ENCODE peak calls at places on chromosomes 3 and 15, in seven cellular contexts. One of them, this sample, is unnamed.

GRCh38 chr3:128399221-128399915 is 67.3 kb downstream of the DNAJB8 start:
- DNase-seq in A549: no peak
- DNase-seq in endothelial cell of umbilical vein: no peak
- DNase-seq in right lobe of liver: no peak
- DNase-seq in upper lobe of left lung: no peak
- DNase-seq in thyroid gland: no peak
- DNase-seq in breast epithelium: no peak
- DNase-seq in this sample: no peak

GRCh38 chr15:76898102-76898501 is 7.0 kb downstream of the SCAPER start:
- DNase-seq in A549: no peak
- DNase-seq in endothelial cell of umbilical vein: no peak
- DNase-seq in right lobe of liver: no peak
- DNase-seq in upper lobe of left lung: no peak
- DNase-seq in thyroid gland: no peak
- DNase-seq in breast epithelium: no peak
- DNase-seq in this sample: no peak

GRCh38 chr3:59899068-59899467 is 849.2 kb upstream of the CFAP20DC start:
- DNase-seq in A549: no peak
- DNase-seq in endothelial cell of umbilical vein: no peak
- DNase-seq in right lobe of liver: no peak
- DNase-seq in upper lobe of left lung: no peak
- DNase-seq in thyroid gland: no peak
- DNase-seq in breast epithelium: no peak
- DNase-seq in this sample: no peak

GRCh38 chr3:140736863-140737460 is 59.1 kb downstream of the TRIM42 start:
- DNase-seq in A549: peak; percentile 1
- DNase-seq in endothelial cell of umbilical vein: peak; percentile 34
- DNase-seq in right lobe of liver: peak; percentile 47
- DNase-seq in upper lobe of left lung: peak; percentile 25
- DNase-seq in thyroid gland: peak; percentile 61
- DNase-seq in breast epithelium: no peak
- DNase-seq in this sample: peak; percentile 30

GRCh38 chr3:128071771-128072453 is 19.7 kb downstream of the SEC61A1 start:
- DNase-seq in A549: no peak
- DNase-seq in endothelial cell of umbilical vein: no peak
- DNase-seq in right lobe of liver: no peak
- DNase-seq in upper lobe of left lung: no peak
- DNase-seq in thyroid gland: no peak
- DNase-seq in breast epithelium: no peak
- DNase-seq in this sample: no peak

GRCh38 chr3:196585044-196585757 is 16.7 kb downstream of the FBXO45 start:
- DNase-seq in A549: no peak
- DNase-seq in endothelial cell of umbilical vein: no peak
- DNase-seq in right lobe of liver: no peak
- DNase-seq in upper lobe of left lung: no peak
- DNase-seq in thyroid gland: no peak
- DNase-seq in breast epithelium: no peak
- DNase-seq in this sample: no peak

GRCh38 chr3:134419214-134419965 is 45.1 kb upstream of the AMOTL2 start:
- DNase-seq in A549: no peak
- DNase-seq in endothelial cell of umbilical vein: no peak
- DNase-seq in right lobe of liver: no peak
- DNase-seq in upper lobe of left lung: no peak
- DNase-seq in thyroid gland: peak; percentile 45
- DNase-seq in breast epithelium: no peak
- DNase-seq in this sample: no peak

GRCh38 chr3:139764069-139764905 is 86.5 kb upstream of the NMNAT3 start:
- DNase-seq in A549: no peak
- DNase-seq in endothelial cell of umbilical vein: no peak
- DNase-seq in right lobe of liver: no peak
- DNase-seq in upper lobe of left lung: no peak
- DNase-seq in thyroid gland: no peak
- DNase-seq in breast epithelium: no peak
- DNase-seq in this sample: no peak

GRCh38 chr3:177642482-177643163 is 445.3 kb upstream of the TBL1XR1 start:
- DNase-seq in A549: no peak
- DNase-seq in endothelial cell of umbilical vein: no peak
- DNase-seq in right lobe of liver: no peak
- DNase-seq in upper lobe of left lung: no peak
- DNase-seq in thyroid gland: peak; percentile 73
- DNase-seq in breast epithelium: no peak
- DNase-seq in this sample: no peak
- TF ChIP-seq POLR2A in A549: no peak
- TF ChIP-seq POLR2A in endothelial cell of umbilical vein: no peak
- TF ChIP-seq POLR2A in right lobe of liver: no peak
- TF ChIP-seq POLR2A in upper lobe of left lung: no peak
- TF ChIP-seq POLR2A in thyroid gland: peak; percentile 9
- TF ChIP-seq POLR2A in breast epithelium: no peak
- TF ChIP-seq POLR2A in this sample: no peak

GRCh38 chr3:120147072-120147871 is 53.0 kb upstream of the GSK3B start:
- DNase-seq in A549: no peak
- DNase-seq in endothelial cell of umbilical vein: peak; percentile 25
- DNase-seq in right lobe of liver: no peak
- DNase-seq in upper lobe of left lung: peak; percentile 61
- DNase-seq in thyroid gland: no peak
- DNase-seq in breast epithelium: no peak
- DNase-seq in this sample: no peak
- H3K27ac ChIP-seq in A549: peak overlapping the region; percentile 33
- H3K27ac ChIP-seq in endothelial cell of umbilical vein: no peak overlapping the region
- H3K27ac ChIP-seq in right lobe of liver: no peak overlapping the region
- H3K27ac ChIP-seq in upper lobe of left lung: peak overlapping the region; percentile 79
- H3K27ac ChIP-seq in thyroid gland: no peak overlapping the region
- H3K27ac ChIP-seq in breast epithelium: peak overlapping the region; percentile 77
- H3K27ac ChIP-seq in this sample: no peak overlapping the region

DNA sequence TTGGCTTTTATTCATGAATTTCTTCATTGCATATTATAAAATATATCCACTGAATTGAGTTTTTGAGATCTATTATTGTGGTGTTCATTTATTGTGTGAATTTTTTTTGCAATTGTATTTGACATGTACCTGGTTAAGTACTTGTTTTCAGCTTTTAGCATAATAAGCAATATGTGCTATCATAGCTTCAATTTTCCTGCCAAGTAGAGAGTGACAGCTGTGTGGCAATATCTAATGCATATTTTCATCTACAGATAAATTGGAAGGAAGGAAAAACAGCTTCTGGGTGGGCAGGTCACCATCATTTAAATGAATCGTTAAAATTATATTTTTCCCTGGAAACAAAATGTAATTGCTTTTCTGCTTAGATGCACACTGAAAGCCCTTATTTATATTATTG is 296.8 kb downstream of the EPHA6 start:
- DNase-seq in A549: no peak
- DNase-seq in endothelial cell of umbilical vein: no peak
- DNase-seq in right lobe of liver: no peak
- DNase-seq in upper lobe of left lung: no peak
- DNase-seq in thyroid gland: no peak
- DNase-seq in breast epithelium: no peak
- DNase-seq in this sample: no peak
- H3K4me3 ChIP-seq in A549: no peak overlapping the region
- H3K4me3 ChIP-seq in endothelial cell of umbilical vein: no peak overlapping the region
- H3K4me3 ChIP-seq in right lobe of liver: no peak overlapping the region
- H3K4me3 ChIP-seq in upper lobe of left lung: no peak overlapping the region
- H3K4me3 ChIP-seq in thyroid gland: no peak overlapping the region
- H3K4me3 ChIP-seq in breast epithelium: no peak overlapping the region
- H3K4me3 ChIP-seq in this sample: no peak overlapping the region

DNA sequence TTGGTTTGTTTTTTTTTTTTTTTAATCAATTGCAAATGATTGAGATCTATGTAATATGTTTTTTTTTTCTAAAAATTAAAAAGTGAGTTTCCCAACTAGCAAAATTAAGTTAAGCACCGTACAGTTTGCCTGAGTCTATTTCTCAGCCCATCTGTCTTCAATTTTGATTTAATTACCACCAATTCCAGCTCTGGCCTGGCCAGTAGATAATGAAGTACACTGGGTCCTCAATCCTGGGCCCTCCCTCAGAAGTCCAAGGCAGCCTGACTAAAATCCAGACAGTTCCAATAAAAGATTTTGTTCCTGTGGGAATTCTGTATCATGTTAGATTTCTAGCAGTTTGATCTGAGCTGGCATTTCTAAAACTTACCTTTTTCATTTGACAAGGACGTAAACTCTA is 887.2 kb downstream of the NAALADL2 start:
- DNase-seq in A549: no peak
- DNase-seq in endothelial cell of umbilical vein: no peak
- DNase-seq in right lobe of liver: no peak
- DNase-seq in upper lobe of left lung: no peak
- DNase-seq in thyroid gland: no peak
- DNase-seq in breast epithelium: no peak
- DNase-seq in this sample: no peak
- TF ChIP-seq POLR2A in A549: no peak
- TF ChIP-seq POLR2A in endothelial cell of umbilical vein: no peak
- TF ChIP-seq POLR2A in right lobe of liver: no peak
- TF ChIP-seq POLR2A in upper lobe of left lung: no peak
- TF ChIP-seq POLR2A in thyroid gland: no peak
- TF ChIP-seq POLR2A in breast epithelium: no peak
- TF ChIP-seq POLR2A in this sample: no peak

DNA sequence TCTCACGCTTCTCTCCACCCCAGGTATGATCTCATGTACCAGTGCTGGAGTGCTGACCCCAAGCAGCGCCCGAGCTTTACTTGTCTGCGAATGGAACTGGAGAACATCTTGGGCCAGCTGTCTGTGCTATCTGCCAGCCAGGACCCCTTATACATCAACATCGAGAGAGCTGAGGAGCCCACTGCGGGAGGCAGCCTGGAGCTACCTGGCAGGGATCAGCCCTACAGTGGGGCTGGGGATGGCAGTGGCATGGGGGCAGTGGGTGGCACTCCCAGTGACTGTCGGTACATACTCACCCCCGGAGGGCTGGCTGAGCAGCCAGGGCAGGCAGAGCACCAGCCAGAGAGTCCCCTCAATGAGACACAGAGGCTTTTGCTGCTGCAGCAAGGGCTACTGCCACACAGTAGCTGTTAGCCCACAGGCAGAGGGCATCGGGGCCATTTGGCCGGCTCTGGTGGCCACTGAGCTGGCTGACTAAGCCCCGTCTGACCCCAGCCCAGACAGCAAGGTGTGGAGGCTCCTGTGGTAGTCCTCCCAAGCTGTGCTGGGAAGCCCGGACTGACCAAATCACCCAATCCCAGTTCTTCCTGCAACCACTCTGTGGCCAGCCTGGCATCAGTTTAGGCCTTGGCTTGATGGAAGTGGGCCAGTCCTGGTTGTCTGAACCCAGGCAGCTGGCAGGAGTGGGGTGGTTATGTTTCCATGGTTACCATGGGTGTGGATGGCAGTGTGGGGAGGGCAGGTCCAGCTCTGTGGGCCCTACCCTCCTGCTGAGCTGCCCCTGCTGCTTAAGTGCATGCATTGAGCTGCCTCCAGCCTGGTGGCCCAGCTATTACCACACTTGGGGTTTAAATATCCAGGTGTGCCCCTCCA is 19.1 kb downstream of the TYRO3 start:
- DNase-seq in A549: no peak
- DNase-seq in endothelial cell of umbilical vein: no peak
- DNase-seq in right lobe of liver: no peak
- DNase-seq in upper lobe of left lung: no peak
- DNase-seq in thyroid gland: no peak
- DNase-seq in breast epithelium: no peak
- DNase-seq in this sample: no peak
- H3K27ac ChIP-seq in A549: no peak overlapping the region
- H3K27ac ChIP-seq in endothelial cell of umbilical vein: no peak overlapping the region
- H3K27ac ChIP-seq in right lobe of liver: no peak overlapping the region
- H3K27ac ChIP-seq in upper lobe of left lung: peak overlapping the region; percentile 36
- H3K27ac ChIP-seq in thyroid gland: no peak overlapping the region
- H3K27ac ChIP-seq in breast epithelium: no peak overlapping the region
- H3K27ac ChIP-seq in this sample: peak overlapping the region; percentile 56

GRCh38 chr15:93219859-93220258 is 130.8 kb upstream of the RGMA start:
- DNase-seq in A549: no peak
- DNase-seq in endothelial cell of umbilical vein: no peak
- DNase-seq in right lobe of liver: no peak
- DNase-seq in upper lobe of left lung: no peak
- DNase-seq in thyroid gland: no peak
- DNase-seq in breast epithelium: no peak
- DNase-seq in this sample: no peak

GRCh38 chr15:93217343-93217742 is 128.3 kb upstream of the RGMA start:
- DNase-seq in A549: no peak
- DNase-seq in endothelial cell of umbilical vein: no peak
- DNase-seq in right lobe of liver: no peak
- DNase-seq in upper lobe of left lung: no peak
- DNase-seq in thyroid gland: no peak
- DNase-seq in breast epithelium: no peak
- DNase-seq in this sample: no peak

GRCh38 chr15:93223803-93224202 is 134.8 kb upstream of the RGMA start:
- DNase-seq in A549: no peak
- DNase-seq in endothelial cell of umbilical vein: no peak
- DNase-seq in right lobe of liver: no peak
- DNase-seq in upper lobe of left lung: no peak
- DNase-seq in thyroid gland: no peak
- DNase-seq in breast epithelium: no peak
- DNase-seq in this sample: no peak

DNA sequence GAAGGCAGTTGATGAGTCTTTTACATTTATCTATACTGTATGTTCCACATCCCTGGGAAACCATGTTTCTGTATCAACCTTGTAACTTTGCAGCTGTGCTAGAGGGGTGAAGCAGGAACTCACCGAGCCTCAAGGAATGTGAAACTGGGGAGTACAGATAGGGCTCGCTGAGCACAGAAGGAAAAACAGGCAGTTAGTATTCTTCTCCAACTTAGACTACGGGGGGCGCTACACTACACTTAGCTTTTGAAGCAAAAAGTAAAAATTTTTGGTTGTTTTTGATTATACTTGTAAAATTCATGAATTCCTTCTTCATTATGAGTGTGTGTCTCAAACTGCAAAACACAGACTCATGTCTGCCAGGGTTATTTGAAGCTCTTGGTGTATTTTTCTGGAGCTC is 132.7 kb upstream of the RGMA start:
- DNase-seq in A549: no peak
- DNase-seq in endothelial cell of umbilical vein: no peak
- DNase-seq in right lobe of liver: no peak
- DNase-seq in upper lobe of left lung: no peak
- DNase-seq in thyroid gland: no peak
- DNase-seq in breast epithelium: no peak
- DNase-seq in this sample: no peak
- H3K4me3 ChIP-seq in A549: no peak overlapping the region
- H3K4me3 ChIP-seq in endothelial cell of umbilical vein: no peak overlapping the region
- H3K4me3 ChIP-seq in right lobe of liver: no peak overlapping the region
- H3K4me3 ChIP-seq in upper lobe of left lung: no peak overlapping the region
- H3K4me3 ChIP-seq in thyroid gland: no peak overlapping the region
- H3K4me3 ChIP-seq in breast epithelium: no peak overlapping the region
- H3K4me3 ChIP-seq in this sample: no peak overlapping the region

GRCh38 chr15:34367128-34368081 is at the start of gene LPCAT4:
- DNase-seq in A549: peak; percentile 87
- DNase-seq in endothelial cell of umbilical vein: peak; percentile 88
- DNase-seq in right lobe of liver: peak; percentile 88
- DNase-seq in upper lobe of left lung: peak; percentile 95
- DNase-seq in thyroid gland: peak; percentile 92
- DNase-seq in breast epithelium: peak; percentile 86
- DNase-seq in this sample: peak; percentile 77
- TF ChIP-seq POLR2A in A549: peak; percentile 90
- TF ChIP-seq POLR2A in endothelial cell of umbilical vein: peak; percentile 93
- TF ChIP-seq POLR2A in right lobe of liver: peak; percentile 70
- TF ChIP-seq POLR2A in upper lobe of left lung: peak; percentile 80
- TF ChIP-seq POLR2A in thyroid gland: peak; percentile 84
- TF ChIP-seq POLR2A in breast epithelium: peak; percentile 26
- TF ChIP-seq POLR2A in this sample: peak; percentile 71

GRCh38 chr3:101292027-101292426 is 28.3 kb downstream of the IMPG2 start:
- DNase-seq in A549: no peak
- DNase-seq in endothelial cell of umbilical vein: no peak
- DNase-seq in right lobe of liver: no peak
- DNase-seq in upper lobe of left lung: no peak
- DNase-seq in thyroid gland: no peak
- DNase-seq in breast epithelium: no peak
- DNase-seq in this sample: no peak
- H3K27ac ChIP-seq in A549: no peak overlapping the region
- H3K27ac ChIP-seq in endothelial cell of umbilical vein: no peak overlapping the region
- H3K27ac ChIP-seq in right lobe of liver: no peak overlapping the region
- H3K27ac ChIP-seq in upper lobe of left lung: no peak overlapping the region
- H3K27ac ChIP-seq in thyroid gland: no peak overlapping the region
- H3K27ac ChIP-seq in breast epithelium: peak overlapping the region; percentile 1
- H3K27ac ChIP-seq in this sample: no peak overlapping the region

This sample was measured in tibial nerve.